ENCODE peak calls at places on chromosomes 13 and 19, in ten cellular contexts. V is body of pancreas, O is ovary, M is GM23338, Y is left ventricle myocardium inferior, G is uterus, B is OCI-LY7, S is HL-60, C is right atrium auricular region, N is heart left ventricle. R is an unnamed sample.
A peak's percentile ranks its signal among the peaks of the same experiment; 100 is the strongest.

GRCh38 chr19:11587302-11587972 is 9.8 kb upstream of the ZNF627 start:
- DNase-seq in N (peak; percentile 78), G (peak; percentile 83), M (peak; percentile 85), O (peak; percentile 82), C (peak; percentile 72), V (peak; percentile 85), B (peak; percentile 91), S (no peak), Y (peak; percentile 74), R (peak; percentile 74)

GRCh38 chr19:17967258-17968051 is 548 bp downstream of the KCNN1 start:
- DNase-seq in G (no peak), M (no peak), Y (no peak), N (no peak), O (no peak), V (no peak), C (no peak), S (no peak), B (no peak), R (no peak)

GRCh38 chr13:34611678-34612077 is 330.4 kb upstream of the NBEA start:
- DNase-seq in O (no peak), S (no peak), G (no peak), M (no peak), Y (no peak), B (no peak), N (no peak), C (no peak), V (no peak), R (no peak)

GRCh38 chr19:15836345-15836594 is 20.8 kb upstream of the OR10H1 start:
- DNase-seq in Y (no peak), O (no peak), C (peak; percentile 59), B (peak; percentile 50), M (no peak), S (no peak), G (no peak), N (no peak), V (no peak), R (no peak)

GRCh38 chr13:51549050-51549449 is 35.2 kb upstream of the WDFY2 start:
- DNase-seq in M (no peak), N (no peak), B (no peak), Y (no peak), O (no peak), S (peak; percentile 85), G (no peak), V (peak; percentile 30), C (no peak), R (no peak)

GRCh38 chr19:34975056-34975455 is 11.0 kb upstream of the ZNF792 start:
- DNase-seq in N (no peak), M (no peak), V (no peak), C (no peak), Y (no peak), S (no peak), O (no peak), B (no peak), G (no peak), R (no peak)

GRCh38 chr19:1001538-1002166 is 1.4 kb downstream of the GRIN3B start:
- DNase-seq in Y (no peak), M (peak; percentile 80), N (peak; percentile 64), B (peak; percentile 64), V (peak; percentile 60), S (no peak), C (no peak), O (no peak), G (peak; percentile 56), R (no peak)

GRCh38 chr13:48457578-48458242 is 44.8 kb upstream of the LPAR6 start:
- DNase-seq in G (no peak), B (no peak), V (no peak), Y (no peak), O (no peak), S (no peak), M (peak; percentile 7), N (no peak), C (no peak), R (no peak)

GRCh38 chr19:54955356-54955755 is 8.0 kb upstream of the NLRP7 start:
- DNase-seq in O (no peak), V (no peak), M (no peak), S (no peak), C (no peak), B (no peak), N (no peak), Y (no peak), G (no peak), R (no peak)

GRCh38 chr19:51687791-51688664 is 5.1 kb upstream of the SPACA6 start:
- DNase-seq in V (peak; percentile 32), S (no peak), Y (peak; percentile 74), O (peak; percentile 71), G (peak; percentile 68), B (no peak), N (peak; percentile 70), M (peak; percentile 83), C (peak; percentile 82), R (peak; percentile 82)

GRCh38 chr19:46783670-46784069 is 4.7 kb downstream of the SLC1A5 start:
- DNase-seq in Y (no peak), S (no peak), C (no peak), N (no peak), O (no peak), B (no peak), M (no peak), V (no peak), G (no peak), R (no peak)
- TF ChIP-seq CTCF in Y (no peak), S (no peak), C (no peak), N (no peak), O (no peak), B (no peak), M (no peak), V (no peak), G (no peak), R (no peak)

DNA sequence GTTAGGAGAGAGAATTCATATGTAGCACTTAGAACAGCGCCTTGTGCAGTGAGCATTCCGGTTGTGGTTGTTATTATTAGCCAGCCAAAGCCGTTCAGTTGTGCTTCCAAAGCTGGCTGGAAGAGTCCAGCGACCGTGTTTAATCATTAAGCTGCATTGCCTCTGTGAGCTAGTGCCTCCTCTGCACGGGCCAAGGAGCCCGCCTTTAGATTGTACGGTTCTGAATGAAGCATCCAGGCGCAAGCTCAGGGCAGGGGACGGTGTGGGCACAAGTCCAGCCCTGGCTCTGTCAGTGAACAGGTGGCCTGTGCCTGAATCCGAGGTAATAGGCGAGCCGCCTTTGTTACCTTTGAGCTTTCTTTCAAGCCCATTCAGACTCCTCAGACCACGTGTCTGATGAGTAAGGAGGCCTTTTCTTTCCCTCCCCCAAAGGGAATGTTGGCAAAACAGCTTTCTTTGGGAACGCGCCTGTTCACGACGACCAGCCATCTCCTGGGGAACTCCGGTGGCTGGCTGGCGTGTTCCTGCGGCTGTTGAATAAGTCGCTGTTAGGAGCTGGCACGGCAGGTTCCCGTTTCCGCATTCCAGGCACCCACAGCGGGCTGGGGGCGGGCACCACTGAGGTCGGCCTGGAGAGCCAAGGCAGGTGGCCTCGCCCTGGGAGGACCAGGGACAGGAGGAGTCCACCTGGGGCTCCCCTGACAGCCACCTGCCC is 25.1 kb downstream of the SIPA1L3 start:
- DNase-seq in N (peak; percentile 26), C (peak; percentile 67), S (peak; percentile 61), M (peak; percentile 90), B (peak; percentile 60), V (peak; percentile 92), O (peak; percentile 19), Y (peak; percentile 32), G (peak; percentile 18), R (peak; percentile 54)
- H3K4me3 ChIP-seq in N (peak overlapping the region; percentile 14), C (no peak overlapping the region), S (peak overlapping the region; percentile 41), M (peak overlapping the region; percentile 47), B (peak overlapping the region; percentile 65), V (no peak overlapping the region), O (no peak overlapping the region), Y (peak overlapping the region; percentile 30), G (no peak overlapping the region), R (no peak overlapping the region)

GRCh38 chr13:24065172-24065571 is 95.3 kb upstream of the SPATA13 start:
- DNase-seq in G (no peak), V (no peak), S (no peak), N (no peak), O (no peak), B (no peak), M (no peak), C (no peak), Y (no peak), R (no peak)

GRCh38 chr13:24066405-24067292 is 93.9 kb upstream of the SPATA13 start:
- DNase-seq in V (no peak), Y (no peak), C (no peak), M (peak; percentile 56), N (no peak), G (no peak), O (no peak), S (no peak), B (no peak), R (no peak)

GRCh38 chr13:24060993-24061392 is 99.5 kb upstream of the SPATA13 start:
- DNase-seq in O (no peak), V (no peak), M (no peak), C (no peak), G (no peak), N (no peak), Y (no peak), S (no peak), B (no peak), R (no peak)

GRCh38 chr13:24063281-24063851 is 97.2 kb upstream of the SPATA13 start:
- DNase-seq in S (no peak), G (peak; percentile 43), O (peak; percentile 67), Y (peak; percentile 38), M (no peak), C (no peak), V (no peak), N (peak; percentile 71), B (no peak), R (peak; percentile 49)

DNA sequence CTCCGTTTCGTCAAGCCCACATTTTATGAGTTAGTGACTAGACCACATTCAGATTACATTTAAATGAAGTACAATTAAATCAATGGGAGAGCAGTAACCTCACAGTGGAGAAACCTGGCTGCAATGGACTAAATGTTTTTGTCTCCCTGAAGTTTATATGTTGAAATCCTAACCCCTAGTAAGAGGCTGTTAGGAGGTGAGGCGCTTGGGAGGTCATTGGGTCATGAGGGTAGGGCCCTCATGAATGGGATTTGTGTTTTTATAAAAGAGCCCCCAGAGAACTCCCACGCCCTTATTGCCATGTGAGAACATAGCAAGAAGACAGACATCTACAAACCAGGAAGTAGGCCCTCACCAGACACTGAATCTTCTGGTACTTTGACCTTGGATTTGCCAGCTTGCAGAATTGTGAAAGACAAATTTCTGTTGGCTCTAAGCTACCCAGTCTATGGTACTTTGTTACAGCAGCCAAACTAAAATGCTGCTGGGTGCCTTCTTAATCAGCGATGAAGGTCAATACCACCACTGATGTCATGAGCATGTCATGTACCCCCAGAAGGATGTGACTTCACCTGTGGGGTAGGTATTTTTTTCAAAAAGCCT is 96.2 kb upstream of the SPATA13 start:
- DNase-seq in M (no peak), B (no peak), Y (no peak), O (no peak), V (no peak), G (no peak), C (no peak), N (no peak), S (no peak), R (no peak)
- H3K27ac ChIP-seq in M (no peak overlapping the region), B (no peak overlapping the region), Y (peak overlapping the region; percentile 82), O (no peak overlapping the region), V (no peak overlapping the region), G (peak overlapping the region; percentile 69), C (no peak overlapping the region), N (peak overlapping the region; percentile 88), S (no peak overlapping the region), R (no peak overlapping the region)

DNA sequence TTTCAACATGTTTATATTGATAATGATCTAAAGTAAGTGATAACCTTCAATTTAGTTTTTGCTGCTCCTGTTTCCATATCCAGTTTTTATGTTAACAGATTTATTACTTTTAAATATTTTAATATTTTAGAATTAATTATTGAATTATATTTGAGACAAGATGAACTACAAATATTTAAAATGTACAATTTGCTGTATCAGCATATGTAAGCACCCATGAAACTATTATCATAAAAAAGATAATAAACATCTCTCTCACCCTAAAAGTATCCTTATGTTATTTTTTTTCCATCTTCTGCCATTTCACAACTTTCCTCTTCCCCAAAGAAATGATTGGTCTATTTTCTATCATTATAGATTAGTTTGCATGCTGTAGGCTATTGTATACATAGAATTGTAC is 1426.6 kb upstream of the PRR20A start:
- DNase-seq in Y (no peak), S (no peak), C (no peak), G (no peak), B (no peak), N (no peak), V (no peak), O (no peak), M (no peak), R (no peak)
- TF ChIP-seq CTCF in Y (no peak), S (no peak), C (no peak), G (no peak), B (no peak), N (no peak), V (no peak), O (no peak), M (no peak), R (no peak)

R was measured in adrenal gland.